ENCODE peak calls at places on chromosome 10, in four cellular contexts. N, O, R and A are unnamed samples.

GRCh38 chr10:129926066-129927055 is 37.7 kb downstream of the EBF3 start:
- DNase-seq in R (no peak), N (no peak), O (no peak), A (no peak)

GRCh38 chr10:106399112-106399511 is 765.4 kb downstream of the SORCS1 start:
- DNase-seq in R (no peak), N (no peak), O (no peak), A (no peak)

GRCh38 chr10:86929445-86929844 is 28.0 kb downstream of the MMRN2 start:
- DNase-seq in N (no peak), R (no peak), O (no peak), A (no peak)

GRCh38 chr10:11874568-11875182 is 51.5 kb downstream of the PROSER2 start:
- DNase-seq in O (peak), N (peak), R (peak), A (no peak)

GRCh38 chr10:71021402-71021801 is 133.0 kb upstream of the PCBD1 start:
- DNase-seq in O (no peak), N (no peak), R (no peak), A (no peak)

GRCh38 chr10:86707505-86707904 is 39.2 kb downstream of the LDB3 start:
- DNase-seq in R (no peak), O (no peak), N (no peak), A (no peak)

GRCh38 chr10:74888947-74889661 is 62.7 kb downstream of the KAT6B start:
- DNase-seq in N (no peak), R (no peak), O (peak), A (no peak)

GRCh38 chr10:101760510-101760909 is 15.4 kb downstream of the FGF8 start:
- DNase-seq in O (no peak), N (no peak), R (no peak), A (no peak)

GRCh38 chr10:121753726-121754476 is 155.7 kb upstream of the FGFR2 start:
- DNase-seq in N (peak), O (no peak), R (no peak), A (no peak)

GRCh38 chr10:12635127-12635541 is 285.8 kb downstream of the CAMK1D start:
- DNase-seq in N (no peak), O (no peak), R (no peak), A (no peak)

GRCh38 chr10:28853195-28853594 is 175.9 kb downstream of the BAMBI start:
- DNase-seq in O (no peak), R (no peak), N (no peak), A (no peak)

GRCh38 chr10:11272915-11273389 is 255.3 kb downstream of the CELF2 start:
- DNase-seq in O (no peak), R (no peak), N (peak), A (no peak)

GRCh38 chr10:86364551-86365345 is 1.8 kb downstream of the GRID1 start:
- DNase-seq in N (no peak), R (no peak), O (no peak), A (peak)

GRCh38 chr10:110865184-110865803 is 6.4 kb upstream of the PDCD4 start:
- DNase-seq in R (no peak), N (no peak), O (no peak), A (no peak)

GRCh38 chr10:34815174-34816066 is at the start of gene PARD3:
- DNase-seq in O (peak), N (no peak), R (peak), A (peak)

GRCh38 chr10:100728928-100729876 is 16.2 kb upstream of the PAX2 start:
- DNase-seq in O (peak), N (no peak), R (peak), A (peak)

GRCh38 chr10:100146875-100147665 is 38.8 kb downstream of the ERLIN1 start:
- DNase-seq in R (no peak), N (no peak), O (no peak), A (no peak)

GRCh38 chr10:120979435-120980315 is 128.5 kb downstream of the WDR11 start:
- DNase-seq in R (no peak), O (peak), N (no peak), A (peak)

GRCh38 chr10:117237401-117237991 is 3.4 kb upstream of the SLC18A2 start:
- DNase-seq in N (no peak), O (no peak), R (no peak), A (no peak)

GRCh38 chr10:37752309-37752875 is 105.0 kb downstream of the ZNF248 start:
- DNase-seq in O (no peak), R (peak), N (no peak), A (no peak)

GRCh38 chr10:37758074-37758473 is 99.3 kb downstream of the ZNF248 start:
- DNase-seq in R (no peak), O (no peak), N (no peak), A (no peak)

DNA sequence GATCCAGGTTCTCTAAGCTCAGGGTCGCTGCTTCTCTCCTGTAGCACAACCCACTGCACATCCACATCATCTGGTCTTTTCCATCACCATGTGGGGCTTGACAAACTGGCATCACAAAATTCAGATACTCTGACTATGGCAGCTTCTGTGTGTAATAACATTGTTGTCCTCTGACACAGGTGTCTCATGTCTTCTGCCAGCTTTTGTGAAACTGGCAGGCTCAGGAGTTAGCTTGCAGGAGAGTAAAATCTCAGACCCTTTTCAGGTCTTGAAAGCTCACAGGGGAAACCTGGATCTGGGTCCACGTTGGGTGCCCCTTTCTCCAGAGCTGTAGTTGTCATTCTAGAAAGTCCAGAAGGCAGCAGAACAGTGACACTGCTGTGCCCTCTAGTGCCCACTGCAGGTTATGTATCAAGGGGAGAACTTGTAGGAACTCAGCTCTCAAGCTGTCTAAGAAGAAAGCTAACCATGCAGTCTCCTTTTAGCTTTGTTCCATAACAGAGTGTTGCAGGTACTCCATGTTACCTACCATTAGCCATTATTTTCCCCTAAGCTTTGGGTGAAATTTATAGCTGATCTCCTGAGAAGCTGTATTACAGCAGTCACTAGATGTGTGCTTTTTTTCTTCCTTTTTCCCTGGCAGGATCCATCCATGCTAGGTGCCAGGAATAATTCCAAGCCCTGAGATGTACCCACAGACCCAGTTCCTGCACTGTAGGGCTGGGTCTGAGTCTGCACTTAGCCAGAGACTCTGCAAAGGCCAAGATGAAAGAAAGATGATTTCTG is 102.7 kb downstream of the ZNF248 start:
- DNase-seq in O (peak), R (peak), N (no peak), A (no peak)
- TF ChIP-seq BRCA1 in O (no peak), R (no peak), N (no peak), A (no peak)

GRCh38 chr10:18684416-18684815 is 25.2 kb downstream of the ARL5B start:
- DNase-seq in N (no peak), O (no peak), R (no peak), A (no peak)

GRCh38 chr10:18681971-18682403 is 22.8 kb downstream of the ARL5B start:
- DNase-seq in R (no peak), N (no peak), O (peak), A (no peak)

GRCh38 chr10:18684953-18685352 is 25.7 kb downstream of the ARL5B start:
- DNase-seq in O (no peak), N (no peak), R (no peak), A (no peak)

GRCh38 chr10:18683427-18683826 is 24.2 kb downstream of the ARL5B start:
- DNase-seq in R (no peak), N (no peak), O (no peak), A (no peak)

DNA sequence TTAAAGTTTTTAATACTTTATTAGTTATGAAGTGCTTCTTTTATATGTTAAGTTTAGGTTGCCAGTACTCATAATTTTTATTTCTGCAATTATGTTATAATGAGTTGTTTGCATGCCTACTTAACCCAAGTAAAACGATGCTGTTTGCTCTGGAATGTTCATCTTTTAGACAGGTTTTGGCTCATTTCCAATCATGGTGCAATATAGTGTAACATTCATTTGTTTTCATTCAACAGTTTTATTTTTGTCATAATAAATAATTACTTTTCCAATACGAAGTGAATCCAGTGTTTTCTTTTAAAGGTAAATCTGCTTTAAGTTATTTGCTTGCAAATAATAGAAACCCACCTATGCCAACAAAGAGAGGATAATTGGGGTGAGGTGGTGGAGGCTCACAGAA is 22.1 kb downstream of the ARL5B start:
- DNase-seq in N (no peak), R (no peak), O (no peak), A (no peak)
- TF ChIP-seq BRCA1 in N (no peak), R (no peak), O (no peak), A (no peak)

GRCh38 chr10:133072776-133073390 is 14.8 kb upstream of the ADGRA1 start:
- DNase-seq in O (no peak), N (no peak), R (no peak), A (no peak)

GRCh38 chr10:133068741-133069525 is 18.8 kb upstream of the ADGRA1 start:
- DNase-seq in R (no peak), O (no peak), N (no peak), A (no peak)

GRCh38 chr10:133070810-133071209 is 16.9 kb upstream of the ADGRA1 start:
- DNase-seq in N (no peak), R (no peak), O (no peak), A (no peak)

GRCh38 chr10:133070402-133070801 is 17.3 kb upstream of the ADGRA1 start:
- DNase-seq in O (no peak), R (no peak), N (no peak), A (no peak)

GRCh38 chr10:133071801-133072595 is 15.7 kb upstream of the ADGRA1 start:
- DNase-seq in R (no peak), O (no peak), N (no peak), A (no peak)
- TF ChIP-seq BRCA1 in R (no peak), O (no peak), N (no peak), A (no peak)

DNA sequence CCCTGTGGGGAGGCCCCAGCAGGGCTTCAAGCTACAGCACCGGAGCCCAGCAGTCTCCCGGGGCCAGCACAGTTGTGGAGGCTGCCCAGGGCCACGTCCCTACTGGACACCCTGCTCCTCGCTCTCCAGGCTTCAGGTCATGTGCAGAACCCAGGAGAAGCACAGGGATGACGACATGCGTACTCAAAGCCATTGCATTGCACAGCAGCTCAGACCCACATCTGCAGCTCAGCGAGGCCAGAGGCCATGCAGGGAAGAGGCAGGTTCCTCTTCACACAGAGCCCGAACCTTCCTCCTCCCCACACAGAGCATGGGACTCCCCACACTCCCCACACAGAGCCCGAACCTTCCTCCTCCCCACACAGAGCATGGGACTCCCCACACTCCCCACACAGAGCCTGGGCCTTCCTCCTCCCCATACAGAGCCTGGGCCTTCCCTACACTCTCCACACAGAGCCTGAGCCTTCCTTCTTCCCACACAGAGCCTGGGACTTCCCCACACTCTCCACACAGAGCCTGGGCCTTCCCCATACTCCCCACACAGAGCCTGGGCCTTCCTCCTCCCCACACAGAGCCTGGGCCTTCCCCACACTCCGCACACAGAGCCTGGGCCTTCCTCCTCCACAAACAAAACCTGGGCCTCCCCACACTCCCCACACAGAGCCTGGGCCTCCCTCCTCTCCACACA is 12.3 kb downstream of the CFAP46 start:
- DNase-seq in O (no peak), R (no peak), N (peak), A (no peak)
- TF ChIP-seq BRCA1 in O (no peak), R (no peak), N (no peak), A (no peak)